ENCODE peak calls at places on chromosome 17, in eight cellular contexts. One of them, this sample, is unnamed.

GRCh38 chr17:74690409-74690825 is 22.3 kb downstream of the CD300LF start:
- DNase-seq in hepatocyte: peak; percentile 36
- DNase-seq in dorsolateral prefrontal cortex: no peak
- DNase-seq in left ventricle myocardium inferior: no peak
- DNase-seq in GM12865: peak; percentile 29
- DNase-seq in transverse colon: peak; percentile 10
- DNase-seq in kidney epithelial cell: no peak
- DNase-seq in fibroblast of lung: no peak
- DNase-seq in this sample: no peak

GRCh38 chr17:50352072-50352692 is 6.3 kb downstream of the XYLT2 start:
- DNase-seq in kidney epithelial cell: no peak
- DNase-seq in dorsolateral prefrontal cortex: peak; percentile 23
- DNase-seq in left ventricle myocardium inferior: peak; percentile 52
- DNase-seq in GM12865: no peak
- DNase-seq in hepatocyte: peak; percentile 3
- DNase-seq in transverse colon: no peak
- DNase-seq in fibroblast of lung: no peak
- DNase-seq in this sample: no peak

GRCh38 chr17:39704821-39705551 is 5.1 kb downstream of the ERBB2 start:
- DNase-seq in left ventricle myocardium inferior: no peak
- DNase-seq in GM12865: no peak
- DNase-seq in transverse colon: no peak
- DNase-seq in fibroblast of lung: peak; percentile 33
- DNase-seq in dorsolateral prefrontal cortex: no peak
- DNase-seq in hepatocyte: no peak
- DNase-seq in kidney epithelial cell: no peak
- DNase-seq in this sample: peak; percentile 49

GRCh38 chr17:8681175-8681949 is 50.8 kb upstream of the MYH10 start:
- DNase-seq in GM12865: no peak
- DNase-seq in fibroblast of lung: peak; percentile 69
- DNase-seq in dorsolateral prefrontal cortex: no peak
- DNase-seq in hepatocyte: peak; percentile 35
- DNase-seq in transverse colon: no peak
- DNase-seq in left ventricle myocardium inferior: peak; percentile 31
- DNase-seq in kidney epithelial cell: no peak
- DNase-seq in this sample: peak; percentile 80

GRCh38 chr17:29574732-29575510 is 6.4 kb downstream of the TP53I13 start:
- DNase-seq in kidney epithelial cell: no peak
- DNase-seq in fibroblast of lung: no peak
- DNase-seq in dorsolateral prefrontal cortex: no peak
- DNase-seq in hepatocyte: peak; percentile 91
- DNase-seq in left ventricle myocardium inferior: peak; percentile 15
- DNase-seq in transverse colon: peak; percentile 83
- DNase-seq in GM12865: no peak
- DNase-seq in this sample: no peak

GRCh38 chr17:81398170-81398854 is 3.1 kb downstream of the BAHCC1 start:
- DNase-seq in hepatocyte: peak; percentile 76
- DNase-seq in transverse colon: peak; percentile 55
- DNase-seq in fibroblast of lung: peak; percentile 62
- DNase-seq in kidney epithelial cell: no peak
- DNase-seq in left ventricle myocardium inferior: peak; percentile 44
- DNase-seq in dorsolateral prefrontal cortex: no peak
- DNase-seq in GM12865: no peak
- DNase-seq in this sample: peak; percentile 48

GRCh38 chr17:61399131-61400057 is at the start of gene TBX2:
- DNase-seq in left ventricle myocardium inferior: peak; percentile 88
- DNase-seq in fibroblast of lung: peak; percentile 99
- DNase-seq in hepatocyte: peak; percentile 87
- DNase-seq in GM12865: no peak
- DNase-seq in dorsolateral prefrontal cortex: no peak
- DNase-seq in transverse colon: peak; percentile 55
- DNase-seq in kidney epithelial cell: peak; percentile 38
- DNase-seq in this sample: peak; percentile 79

GRCh38 chr17:17063546-17064122 is 21.4 kb downstream of the MPRIP start:
- DNase-seq in GM12865: no peak
- DNase-seq in left ventricle myocardium inferior: peak; percentile 61
- DNase-seq in transverse colon: peak; percentile 33
- DNase-seq in hepatocyte: no peak
- DNase-seq in dorsolateral prefrontal cortex: peak; percentile 51
- DNase-seq in fibroblast of lung: peak; percentile 43
- DNase-seq in kidney epithelial cell: no peak
- DNase-seq in this sample: peak; percentile 44

GRCh38 chr17:75876190-75876937 is 2.0 kb downstream of the TRIM47 start:
- DNase-seq in GM12865: peak; percentile 69
- DNase-seq in transverse colon: peak; percentile 86
- DNase-seq in hepatocyte: peak; percentile 58
- DNase-seq in dorsolateral prefrontal cortex: peak; percentile 50
- DNase-seq in left ventricle myocardium inferior: peak; percentile 51
- DNase-seq in fibroblast of lung: no peak
- DNase-seq in kidney epithelial cell: no peak
- DNase-seq in this sample: no peak

GRCh38 chr17:2894782-2895181 is 98.5 kb downstream of the RAP1GAP2 start:
- DNase-seq in fibroblast of lung: no peak
- DNase-seq in GM12865: no peak
- DNase-seq in left ventricle myocardium inferior: no peak
- DNase-seq in kidney epithelial cell: no peak
- DNase-seq in hepatocyte: peak; percentile 67
- DNase-seq in dorsolateral prefrontal cortex: no peak
- DNase-seq in transverse colon: peak; percentile 35
- DNase-seq in this sample: no peak

GRCh38 chr17:63945851-63946439 is 13.8 kb upstream of the CD79B start:
- DNase-seq in left ventricle myocardium inferior: no peak
- DNase-seq in kidney epithelial cell: no peak
- DNase-seq in transverse colon: no peak
- DNase-seq in dorsolateral prefrontal cortex: no peak
- DNase-seq in fibroblast of lung: no peak
- DNase-seq in GM12865: peak; percentile 63
- DNase-seq in hepatocyte: no peak
- DNase-seq in this sample: no peak

GRCh38 chr17:50993544-50993943 is 127.1 kb downstream of the SPAG9 start:
- DNase-seq in left ventricle myocardium inferior: no peak
- DNase-seq in fibroblast of lung: no peak
- DNase-seq in transverse colon: no peak
- DNase-seq in hepatocyte: no peak
- DNase-seq in kidney epithelial cell: no peak
- DNase-seq in dorsolateral prefrontal cortex: no peak
- DNase-seq in GM12865: no peak
- DNase-seq in this sample: no peak

GRCh38 chr17:42670199-42670924 is 6.4 kb downstream of the PLEKHH3 start:
- DNase-seq in left ventricle myocardium inferior: no peak
- DNase-seq in fibroblast of lung: no peak
- DNase-seq in GM12865: no peak
- DNase-seq in kidney epithelial cell: no peak
- DNase-seq in dorsolateral prefrontal cortex: no peak
- DNase-seq in hepatocyte: no peak
- DNase-seq in transverse colon: no peak
- DNase-seq in this sample: no peak

GRCh38 chr17:1431631-1432104 is 24.4 kb downstream of the CRK start:
- DNase-seq in left ventricle myocardium inferior: no peak
- DNase-seq in dorsolateral prefrontal cortex: no peak
- DNase-seq in hepatocyte: no peak
- DNase-seq in GM12865: peak; percentile 87
- DNase-seq in transverse colon: no peak
- DNase-seq in kidney epithelial cell: no peak
- DNase-seq in fibroblast of lung: no peak
- DNase-seq in this sample: no peak

GRCh38 chr17:65154770-65155589 is 17.8 kb downstream of the RGS9 start:
- DNase-seq in GM12865: peak; percentile 67
- DNase-seq in hepatocyte: peak; percentile 40
- DNase-seq in transverse colon: no peak
- DNase-seq in fibroblast of lung: peak; percentile 31
- DNase-seq in dorsolateral prefrontal cortex: no peak
- DNase-seq in left ventricle myocardium inferior: no peak
- DNase-seq in kidney epithelial cell: no peak
- DNase-seq in this sample: peak; percentile 25

GRCh38 chr17:151886-152859 is 14.8 kb downstream of the SCGB1C2 start:
- DNase-seq in transverse colon: no peak
- DNase-seq in fibroblast of lung: no peak
- DNase-seq in hepatocyte: no peak
- DNase-seq in kidney epithelial cell: no peak
- DNase-seq in dorsolateral prefrontal cortex: no peak
- DNase-seq in GM12865: no peak
- DNase-seq in left ventricle myocardium inferior: peak; percentile 7
- DNase-seq in this sample: no peak

GRCh38 chr17:1498869-1499268 is 6.4 kb upstream of the MYO1C start:
- DNase-seq in fibroblast of lung: peak; percentile 50
- DNase-seq in left ventricle myocardium inferior: no peak
- DNase-seq in dorsolateral prefrontal cortex: no peak
- DNase-seq in kidney epithelial cell: no peak
- DNase-seq in transverse colon: no peak
- DNase-seq in GM12865: no peak
- DNase-seq in hepatocyte: no peak
- DNase-seq in this sample: peak; percentile 48

DNA sequence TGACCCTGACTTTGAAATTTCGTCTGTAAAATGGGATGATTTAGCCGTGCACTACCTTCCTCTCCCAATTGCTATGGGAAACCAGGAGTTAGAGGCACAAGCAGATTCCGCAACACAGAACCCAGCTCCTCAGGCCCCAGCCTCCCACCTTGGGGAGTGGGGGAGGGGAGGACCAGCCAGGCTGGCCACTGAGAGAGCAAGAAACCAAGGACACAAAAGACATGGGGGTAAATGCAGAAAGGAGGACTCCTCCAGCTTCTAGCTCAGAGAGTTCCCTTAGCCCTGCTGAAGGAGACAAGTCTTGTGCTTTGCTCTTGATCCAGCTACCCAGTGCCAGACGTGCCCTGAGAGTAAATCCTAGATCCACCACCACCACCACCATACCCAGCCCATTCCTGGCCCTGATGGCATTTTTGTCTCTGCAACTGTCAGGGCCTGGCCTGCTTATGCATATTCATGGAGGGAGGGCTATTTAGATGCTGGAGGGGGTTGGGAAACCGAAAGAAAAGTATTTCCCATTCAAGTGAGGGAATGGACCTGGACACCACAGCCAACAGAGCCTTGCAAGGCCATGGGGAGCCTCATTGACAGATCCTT is 25.9 kb downstream of the PITPNM3 start:
- DNase-seq in hepatocyte: no peak
- DNase-seq in transverse colon: no peak
- DNase-seq in dorsolateral prefrontal cortex: no peak
- DNase-seq in GM12865: no peak
- DNase-seq in kidney epithelial cell: no peak
- DNase-seq in fibroblast of lung: no peak
- DNase-seq in left ventricle myocardium inferior: no peak
- DNase-seq in this sample: no peak
- H3K4me3 ChIP-seq in hepatocyte: no peak overlapping the region
- H3K4me3 ChIP-seq in transverse colon: no peak overlapping the region
- H3K4me3 ChIP-seq in dorsolateral prefrontal cortex: no peak overlapping the region
- H3K4me3 ChIP-seq in GM12865: no peak overlapping the region
- H3K4me3 ChIP-seq in kidney epithelial cell: no peak overlapping the region
- H3K4me3 ChIP-seq in fibroblast of lung: no peak overlapping the region
- H3K4me3 ChIP-seq in left ventricle myocardium inferior: no peak overlapping the region
- H3K4me3 ChIP-seq in this sample: no peak overlapping the region

GRCh38 chr17:36653374-36653773 is 52.0 kb downstream of the MRM1 start:
- DNase-seq in left ventricle myocardium inferior: no peak
- DNase-seq in fibroblast of lung: no peak
- DNase-seq in transverse colon: no peak
- DNase-seq in kidney epithelial cell: no peak
- DNase-seq in hepatocyte: no peak
- DNase-seq in GM12865: no peak
- DNase-seq in dorsolateral prefrontal cortex: no peak
- DNase-seq in this sample: no peak

GRCh38 chr17:36657390-36657762 is 56.0 kb downstream of the MRM1 start:
- DNase-seq in transverse colon: no peak
- DNase-seq in hepatocyte: no peak
- DNase-seq in GM12865: no peak
- DNase-seq in left ventricle myocardium inferior: no peak
- DNase-seq in fibroblast of lung: no peak
- DNase-seq in kidney epithelial cell: no peak
- DNase-seq in dorsolateral prefrontal cortex: no peak
- DNase-seq in this sample: no peak

GRCh38 chr17:36661688-36662087 is 60.3 kb downstream of the MRM1 start:
- DNase-seq in fibroblast of lung: no peak
- DNase-seq in transverse colon: no peak
- DNase-seq in dorsolateral prefrontal cortex: no peak
- DNase-seq in hepatocyte: no peak
- DNase-seq in kidney epithelial cell: no peak
- DNase-seq in left ventricle myocardium inferior: no peak
- DNase-seq in GM12865: no peak
- DNase-seq in this sample: no peak

GRCh38 chr17:36661047-36661666 is 59.8 kb downstream of the MRM1 start:
- DNase-seq in kidney epithelial cell: no peak
- DNase-seq in dorsolateral prefrontal cortex: peak; percentile 72
- DNase-seq in fibroblast of lung: no peak
- DNase-seq in transverse colon: no peak
- DNase-seq in GM12865: no peak
- DNase-seq in hepatocyte: no peak
- DNase-seq in left ventricle myocardium inferior: no peak
- DNase-seq in this sample: no peak

GRCh38 chr17:36657763-36658490 is 56.5 kb downstream of the MRM1 start:
- DNase-seq in dorsolateral prefrontal cortex: peak; percentile 25
- DNase-seq in GM12865: no peak
- DNase-seq in left ventricle myocardium inferior: no peak
- DNase-seq in hepatocyte: peak; percentile 44
- DNase-seq in fibroblast of lung: no peak
- DNase-seq in transverse colon: peak; percentile 48
- DNase-seq in kidney epithelial cell: no peak
- DNase-seq in this sample: no peak
- TF ChIP-seq CTCF in dorsolateral prefrontal cortex: no peak
- TF ChIP-seq CTCF in GM12865: no peak
- TF ChIP-seq CTCF in left ventricle myocardium inferior: no peak
- TF ChIP-seq CTCF in hepatocyte: peak; percentile 35
- TF ChIP-seq CTCF in fibroblast of lung: peak; percentile 17
- TF ChIP-seq CTCF in transverse colon: no peak
- TF ChIP-seq CTCF in kidney epithelial cell: peak; percentile 60
- TF ChIP-seq CTCF in this sample: no peak

GRCh38 chr17:7263071-7263800 is 958 bp upstream of the CLDN7 start:
- DNase-seq in fibroblast of lung: no peak
- DNase-seq in GM12865: no peak
- DNase-seq in hepatocyte: peak; percentile 88
- DNase-seq in left ventricle myocardium inferior: no peak
- DNase-seq in dorsolateral prefrontal cortex: no peak
- DNase-seq in transverse colon: peak; percentile 95
- DNase-seq in kidney epithelial cell: no peak
- DNase-seq in this sample: no peak
- H3K4me3 ChIP-seq in fibroblast of lung: no peak overlapping the region
- H3K4me3 ChIP-seq in GM12865: no peak overlapping the region
- H3K4me3 ChIP-seq in hepatocyte: peak overlapping the region; percentile 46
- H3K4me3 ChIP-seq in left ventricle myocardium inferior: peak overlapping the region; percentile 68
- H3K4me3 ChIP-seq in dorsolateral prefrontal cortex: no peak overlapping the region
- H3K4me3 ChIP-seq in transverse colon: peak overlapping the region; percentile 72
- H3K4me3 ChIP-seq in kidney epithelial cell: peak overlapping the region; percentile 46
- H3K4me3 ChIP-seq in this sample: no peak overlapping the region

DNA sequence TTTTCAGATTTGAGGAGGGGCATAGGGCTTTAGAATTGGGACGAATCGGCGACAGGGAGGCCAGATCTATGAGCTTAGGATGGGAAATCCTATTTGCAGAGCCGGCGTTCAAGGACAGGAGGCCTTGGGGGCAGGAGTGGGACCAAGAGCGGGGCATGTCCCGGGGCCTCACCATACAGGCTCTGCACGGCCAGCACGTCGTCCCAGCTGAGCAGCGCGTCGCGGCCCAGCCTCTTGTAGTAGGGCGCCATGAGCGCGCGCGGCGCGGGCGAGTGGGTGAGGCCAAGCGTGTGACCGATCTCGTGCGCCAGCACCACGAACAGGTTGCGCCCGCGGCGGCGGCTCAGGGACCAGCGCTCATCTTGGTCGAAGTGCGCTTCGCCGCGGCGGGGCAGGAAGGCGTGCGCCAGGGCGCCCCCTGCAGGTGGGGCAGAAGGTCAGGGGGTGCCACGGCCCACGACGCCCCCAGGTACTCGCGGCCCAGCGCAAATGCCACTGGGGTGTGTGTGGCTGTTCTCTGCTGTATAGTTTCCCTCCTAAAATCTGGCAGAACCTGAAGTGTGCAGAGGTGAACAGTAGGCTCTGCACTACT is 9.3 kb downstream of the C17orf50 start:
- DNase-seq in transverse colon: no peak
- DNase-seq in kidney epithelial cell: no peak
- DNase-seq in left ventricle myocardium inferior: no peak
- DNase-seq in GM12865: no peak
- DNase-seq in dorsolateral prefrontal cortex: no peak
- DNase-seq in hepatocyte: no peak
- DNase-seq in fibroblast of lung: no peak
- DNase-seq in this sample: no peak
- TF ChIP-seq CTCF in transverse colon: no peak
- TF ChIP-seq CTCF in kidney epithelial cell: peak; percentile 20
- TF ChIP-seq CTCF in left ventricle myocardium inferior: no peak
- TF ChIP-seq CTCF in GM12865: peak; percentile 10
- TF ChIP-seq CTCF in dorsolateral prefrontal cortex: no peak
- TF ChIP-seq CTCF in hepatocyte: peak; percentile 8
- TF ChIP-seq CTCF in fibroblast of lung: no peak
- TF ChIP-seq CTCF in this sample: no peak

This sample was measured in AG10803.